ENCODE peak calls at places on chromosomes 13 and 19, in nine cellular contexts. R is esophagus muscularis mucosa, N is endothelial cell of umbilical vein, X is upper lobe of left lung, S is HCT116, M is K562, K is spleen, D is sigmoid colon, J is prostate gland. F is an unnamed sample.

GRCh38 chr13:81990652-81991051 is 1649.7 kb upstream of the SPRY2 start:
- DNase-seq in R (no peak), N (no peak), X (no peak), S (no peak), M (no peak), K (no peak), D (no peak), J (no peak), F (no peak)

GRCh38 chr13:106473174-106473573 is 62.3 kb downstream of the EFNB2 start:
- DNase-seq in R (no peak), N (no peak), X (peak), S (no peak), M (no peak), K (no peak), D (no peak), J (no peak), F (no peak)

GRCh38 chr13:97222934-97223710 is 989 bp downstream of the MBNL2 start:
- DNase-seq in R (no peak), N (peak), X (no peak), S (no peak), M (no peak), K (no peak), D (no peak), J (no peak), F (no peak)

GRCh38 chr19:36526581-36526980 is 1.5 kb downstream of the ZNF260 start:
- DNase-seq in R (no peak), N (no peak), X (no peak), S (no peak), M (no peak), K (no peak), D (no peak), J (no peak), F (no peak)

GRCh38 chr19:10021863-10022262 is 8.6 kb downstream of the RDH8 start:
- DNase-seq in R (no peak), N (no peak), X (no peak), S (no peak), M (no peak), K (no peak), D (no peak), J (no peak), F (no peak)

GRCh38 chr13:93862259-93862658 is 617.2 kb downstream of the DCT start:
- DNase-seq in R (no peak), N (no peak), X (no peak), S (no peak), M (no peak), K (no peak), D (no peak), J (no peak), F (no peak)

GRCh38 chr19:18122424-18122823 is 24.8 kb downstream of the MAST3 start:
- DNase-seq in R (no peak), N (no peak), X (no peak), S (no peak), M (no peak), K (no peak), D (no peak), J (no peak), F (no peak)

GRCh38 chr13:49292742-49293498 is 45.2 kb downstream of the CDADC1 start:
- DNase-seq in R (no peak), N (peak), X (no peak), S (no peak), M (peak), K (no peak), D (peak), J (no peak), F (no peak)

GRCh38 chr13:36158606-36159005 is 27.4 kb upstream of the DCLK1 start:
- DNase-seq in R (no peak), N (no peak), X (no peak), S (no peak), M (no peak), K (no peak), D (no peak), J (no peak), F (no peak)

GRCh38 chr13:111066544-111066943 is 48.6 kb upstream of the ARHGEF7 start:
- DNase-seq in R (peak), N (no peak), X (peak), S (no peak), M (no peak), K (no peak), D (no peak), J (no peak), F (no peak)

GRCh38 chr19:46860125-46860845 is 512 bp upstream of the ARHGAP35 start:
- DNase-seq in R (peak), N (peak), X (peak), S (peak), M (peak), K (peak), D (peak), J (peak), F (peak)

GRCh38 chr19:51259348-51260245 is 8.7 kb downstream of the SIGLECL1 start:
- DNase-seq in R (no peak), N (peak), X (no peak), S (peak), M (peak), K (no peak), D (no peak), J (peak), F (no peak)

GRCh38 chr13:73056054-73056962 is 2.5 kb upstream of the KLF5 start:
- DNase-seq in R (no peak), N (peak), X (no peak), S (peak), M (no peak), K (no peak), D (no peak), J (no peak), F (no peak)

GRCh38 chr19:49811328-49811727 is 1.8 kb downstream of the FUZ start:
- DNase-seq in R (no peak), N (no peak), X (no peak), S (no peak), M (no peak), K (no peak), D (no peak), J (no peak), F (no peak)

GRCh38 chr19:11421607-11422098 is 2.5 kb upstream of the RGL3 start:
- DNase-seq in R (no peak), N (no peak), X (peak), S (no peak), M (peak), K (peak), D (no peak), J (no peak), F (no peak)

GRCh38 chr13:26037302-26037701 is 14.5 kb downstream of the SHISA2 start:
- DNase-seq in R (no peak), N (peak), X (no peak), S (peak), M (peak), K (no peak), D (no peak), J (no peak), F (no peak)

GRCh38 chr13:99380921-99381645 is 73.9 kb upstream of the GPR183 start:
- DNase-seq in R (no peak), N (no peak), X (no peak), S (no peak), M (no peak), K (no peak), D (peak), J (no peak), F (no peak)
- TF ChIP-seq POLR2AphosphoS5 in R (no peak), N (no peak), X (no peak), S (no peak), M (no peak), K (no peak), D (no peak), J (no peak), F (no peak)

GRCh38 chr19:952049-952679 is 26.3 kb downstream of the ARID3A start:
- DNase-seq in R (no peak), N (no peak), X (no peak), S (no peak), M (peak), K (no peak), D (no peak), J (no peak), F (no peak)
- TF ChIP-seq POLR2A in R (no peak), N (no peak), X (no peak), S (no peak), M (no peak), K (no peak), D (no peak), J (no peak), F (no peak)

DNA sequence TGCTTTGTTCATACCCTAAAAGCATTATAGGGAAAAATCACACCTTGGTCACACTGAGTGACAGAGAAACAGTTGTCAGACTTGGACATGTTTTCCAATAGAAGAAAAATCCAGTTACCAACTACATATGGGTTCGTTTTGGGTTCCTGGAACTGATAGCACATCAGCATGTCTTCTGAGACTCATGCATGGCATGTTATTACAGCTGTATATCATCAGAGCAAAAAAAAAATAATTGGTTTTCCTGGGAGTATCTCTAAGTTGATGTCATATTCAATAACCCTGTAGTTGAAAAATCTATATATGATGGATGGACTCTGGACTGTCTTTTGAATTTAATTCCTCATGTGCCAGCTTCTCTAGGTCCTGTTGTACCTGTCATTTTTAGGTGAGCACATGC is 211.6 kb downstream of the DNAJC15 start:
- DNase-seq in R (peak), N (no peak), X (no peak), S (no peak), M (no peak), K (no peak), D (no peak), J (no peak), F (no peak)
- TF ChIP-seq POLR2AphosphoS5 in R (no peak), N (no peak), X (no peak), S (no peak), M (no peak), K (no peak), D (no peak), J (no peak), F (no peak)

GRCh38 chr19:55484571-55485438 is at the start of gene NAT14:
- DNase-seq in R (no peak), N (peak), X (peak), S (no peak), M (peak), K (peak), D (peak), J (no peak), F (no peak)
- TF ChIP-seq POLR2A in R (no peak), N (no peak), X (no peak), S (no peak), M (peak), K (no peak), D (no peak), J (no peak), F (no peak)

GRCh38 chr19:54233941-54234340 is 8.6 kb downstream of the LILRA6 start:
- DNase-seq in R (no peak), N (no peak), X (no peak), S (no peak), M (no peak), K (peak), D (peak), J (no peak), F (no peak)

GRCh38 chr19:54232552-54232934 is 9.7 kb upstream of the LILRB3 start:
- DNase-seq in R (no peak), N (no peak), X (no peak), S (no peak), M (no peak), K (no peak), D (no peak), J (no peak), F (no peak)

GRCh38 chr19:54230031-54230430 is 7.2 kb upstream of the LILRB3 start:
- DNase-seq in R (no peak), N (no peak), X (no peak), S (no peak), M (no peak), K (peak), D (peak), J (no peak), F (no peak)

GRCh38 chr19:54229146-54229545 is 6.3 kb upstream of the LILRB3 start:
- DNase-seq in R (no peak), N (no peak), X (no peak), S (no peak), M (no peak), K (no peak), D (peak), J (no peak), F (no peak)

GRCh38 chr19:54231077-54231931 is 8.5 kb upstream of the LILRB3 start:
- DNase-seq in R (peak), N (peak), X (peak), S (peak), M (peak), K (peak), D (peak), J (peak), F (peak)
- TF ChIP-seq POLR2AphosphoS5 in R (no peak), N (no peak), X (no peak), S (no peak), M (no peak), K (peak), D (no peak), J (peak), F (no peak)

GRCh38 chr19:14073232-14073924 is 792 bp downstream of the MISP3 start:
- DNase-seq in R (no peak), N (peak), X (peak), S (no peak), M (peak), K (peak), D (peak), J (peak), F (peak)
- TF ChIP-seq POLR2A in R (no peak), N (no peak), X (peak), S (no peak), M (peak), K (no peak), D (no peak), J (peak), F (no peak)

GRCh38 chr19:55588738-55589137 is 8.1 kb upstream of the ZNF579 start:
- DNase-seq in R (no peak), N (no peak), X (no peak), S (no peak), M (no peak), K (no peak), D (no peak), J (no peak), F (no peak)

GRCh38 chr19:55585658-55586339 is 5.2 kb upstream of the ZNF579 start:
- DNase-seq in R (no peak), N (peak), X (peak), S (no peak), M (no peak), K (peak), D (peak), J (peak), F (no peak)

GRCh38 chr19:55590109-55590508 is 9.2 kb downstream of the FIZ1 start:
- DNase-seq in R (no peak), N (no peak), X (no peak), S (no peak), M (no peak), K (no peak), D (no peak), J (no peak), F (no peak)

GRCh38 chr19:55584871-55585270 is 4.2 kb upstream of the ZNF579 start:
- DNase-seq in R (no peak), N (no peak), X (no peak), S (no peak), M (no peak), K (no peak), D (no peak), J (no peak), F (no peak)

DNA sequence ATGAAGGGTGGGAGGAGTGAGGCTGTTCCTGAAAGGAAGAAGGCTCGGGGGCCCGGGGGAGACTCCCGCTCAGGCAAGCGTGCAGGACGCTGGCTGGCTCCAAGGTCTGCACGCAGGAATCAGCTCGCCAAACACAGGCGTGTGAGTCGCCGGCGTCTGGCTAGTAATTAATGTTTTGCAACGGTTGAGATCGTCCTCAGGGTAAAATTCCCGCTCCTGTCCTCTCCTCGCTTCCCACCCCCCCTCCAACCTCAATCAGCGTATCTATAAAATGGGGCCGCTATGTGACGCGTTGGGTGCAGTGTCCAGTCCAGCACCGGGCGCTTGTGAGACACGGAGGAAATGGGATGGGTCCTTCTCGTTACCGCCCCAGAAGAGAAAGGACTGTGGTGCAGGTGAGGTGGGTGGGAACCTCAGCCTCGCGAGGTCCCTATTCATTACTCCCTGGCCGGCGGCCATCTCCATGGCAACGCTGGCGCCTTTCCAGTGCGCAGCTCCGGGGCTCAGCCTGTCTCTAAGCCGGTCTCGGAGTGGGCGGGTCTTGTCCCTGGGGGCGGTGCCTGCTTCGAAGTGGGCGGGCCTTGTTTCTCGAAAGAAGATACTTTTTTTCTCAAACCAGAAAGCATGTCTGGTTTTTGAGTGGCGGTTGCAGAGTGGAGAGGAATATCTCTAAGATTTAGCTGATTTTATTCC is 6.5 kb upstream of the ZNF579 start:
- DNase-seq in R (peak), N (peak), X (peak), S (peak), M (peak), K (peak), D (peak), J (peak), F (peak)
- TF ChIP-seq POLR2AphosphoS5 in R (no peak), N (peak), X (no peak), S (peak), M (no peak), K (peak), D (peak), J (peak), F (no peak)

GRCh38 chr19:1354496-1355257 is 29.0 kb upstream of the NDUFS7 start:
- DNase-seq in R (peak), N (peak), X (peak), S (peak), M (peak), K (peak), D (peak), J (peak), F (peak)
- TF ChIP-seq POLR2A in R (peak), N (peak), X (peak), S (peak), M (peak), K (peak), D (peak), J (peak), F (peak)

DNA sequence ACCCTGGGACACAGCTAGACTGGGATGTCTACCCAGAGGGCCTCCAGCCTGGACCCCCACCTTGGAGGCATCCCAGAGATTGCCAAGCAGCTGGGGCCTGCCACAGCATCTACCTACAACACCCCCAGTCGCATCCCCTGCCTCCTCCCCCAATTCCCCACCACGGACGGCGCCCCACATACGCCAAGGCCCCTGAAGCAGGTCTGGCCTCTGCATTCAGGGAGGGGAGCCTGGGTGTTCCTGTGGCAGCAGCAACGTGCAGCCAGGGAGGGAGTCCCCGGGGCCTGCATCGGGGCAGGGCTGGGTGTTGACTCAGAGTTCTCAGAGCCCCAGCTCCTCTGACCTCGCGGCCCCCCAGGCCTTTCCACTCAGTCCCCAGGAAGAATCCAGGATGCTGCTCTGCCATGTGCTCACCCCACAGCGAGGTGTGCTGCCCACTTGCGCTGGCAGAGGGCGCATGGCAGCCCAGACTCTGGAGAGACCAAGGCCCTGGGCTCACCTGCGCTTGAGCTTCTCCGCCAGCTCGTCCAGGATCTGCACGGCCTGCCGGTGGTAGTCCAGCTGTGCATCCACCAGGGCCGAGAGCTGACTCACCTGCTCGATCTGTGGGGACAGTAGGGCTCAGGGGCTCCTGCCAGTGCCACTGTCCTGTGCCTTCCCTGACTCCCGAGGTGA is 19.6 kb downstream of the MPND start:
- DNase-seq in R (no peak), N (no peak), X (peak), S (no peak), M (no peak), K (peak), D (no peak), J (no peak), F (no peak)
- TF ChIP-seq POLR2AphosphoS5 in R (no peak), N (peak), X (no peak), S (no peak), M (no peak), K (peak), D (no peak), J (no peak), F (no peak)

F was measured in breast epithelium.